ENCODE peak calls at places on chromosome 16, in seven cellular contexts. B is activated T-helper 1 cell treated with Interleukin-2 at 50 U/mL for 16 hours; E is activated T-cell treated with anti-CD3 and anti-CD28 coated beads, Interleukin-2, amount 50 U/mL, for 72 hours; S is DND-41; U is mesothelial cell of epicardium; P is astrocyte of the spinal cord; H is caudate nucleus. Z is an unnamed sample.

GRCh38 chr16:75527825-75528299 is 8.0 kb downstream of the CHST5 start:
- DNase-seq in B (no peak), E (no peak), S (no peak), U (no peak), P (no peak), H (no peak), Z (no peak)

GRCh38 chr16:69112285-69113129 is 7.1 kb downstream of the HAS3 start:
- DNase-seq in B (no peak), E (peak), S (peak), U (no peak), P (no peak), H (no peak), Z (no peak)

GRCh38 chr16:12613131-12613991 is 190.3 kb downstream of the CPPED1 start:
- DNase-seq in B (no peak), E (peak), S (peak), U (no peak), P (peak), H (no peak), Z (peak)

GRCh38 chr16:88922114-88922825 is 54.7 kb downstream of the CBFA2T3 start:
- DNase-seq in B (no peak), E (no peak), S (no peak), U (no peak), P (peak), H (no peak), Z (peak)

GRCh38 chr16:71484006-71484893 is 4.9 kb downstream of the ZNF19 start:
- DNase-seq in B (peak), E (peak), S (peak), U (peak), P (peak), H (peak), Z (peak)

GRCh38 chr16:77435240-77435819 is 496 bp upstream of the ADAMTS18 start:
- DNase-seq in B (no peak), E (no peak), S (no peak), U (no peak), P (no peak), H (no peak), Z (no peak)

GRCh38 chr16:22784690-22785214 is 29.2 kb upstream of the HS3ST2 start:
- DNase-seq in B (no peak), E (no peak), S (no peak), U (no peak), P (no peak), H (no peak), Z (no peak)

GRCh38 chr16:54931757-54932660 is 1.3 kb downstream of the IRX5 start:
- DNase-seq in B (no peak), E (no peak), S (peak), U (no peak), P (peak), H (no peak), Z (no peak)

GRCh38 chr16:19840524-19841110 is 44.0 kb downstream of the GPRC5B start:
- DNase-seq in B (no peak), E (no peak), S (no peak), U (no peak), P (no peak), H (no peak), Z (no peak)

GRCh38 chr16:19898924-19899604 is 14.4 kb upstream of the GPRC5B start:
- DNase-seq in B (no peak), E (peak), S (peak), U (no peak), P (peak), H (no peak), Z (peak)

GRCh38 chr16:63890072-63890471 is 1231.8 kb downstream of the CDH11 start:
- DNase-seq in B (no peak), E (no peak), S (no peak), U (no peak), P (peak), H (no peak), Z (peak)

GRCh38 chr16:3467920-3468319 is 24.4 kb downstream of the NAA60 start:
- DNase-seq in B (no peak), E (no peak), S (peak), U (no peak), P (peak), H (no peak), Z (peak)

GRCh38 chr16:3963203-3963602 is 82.7 kb upstream of the CREBBP start:
- DNase-seq in B (peak), E (peak), S (no peak), U (no peak), P (no peak), H (no peak), Z (no peak)

GRCh38 chr16:85757341-85757822 is 6.5 kb upstream of the C16orf74 start:
- DNase-seq in B (no peak), E (peak), S (no peak), U (no peak), P (peak), H (no peak), Z (peak)

GRCh38 chr16:75456971-75457370 is 7.5 kb downstream of the TMEM170A start:
- DNase-seq in B (no peak), E (no peak), S (no peak), U (no peak), P (no peak), H (no peak), Z (no peak)

GRCh38 chr16:11793840-11794239 is 3.2 kb downstream of the ZC3H7A start:
- DNase-seq in B (no peak), E (no peak), S (no peak), U (no peak), P (no peak), H (no peak), Z (no peak)

GRCh38 chr16:81623365-81624102 is 155.6 kb upstream of the PLCG2 start:
- DNase-seq in B (peak), E (peak), S (peak), U (no peak), P (peak), H (no peak), Z (peak)

Z was measured in renal cortical epithelial cell.